ENCODE peak calls at places on chromosomes 1 and 21, in four cellular contexts. D is T-helper 1 cell, O is small intestine, I is kidney epithelial cell. L is an unnamed sample.
A peak's percentile ranks its signal among the peaks of the same experiment; 100 is the strongest.

GRCh38 chr1:53410100-53410541 is 49.1 kb upstream of the DMRTB1 start:
- DNase-seq in I (no peak), D (peak; percentile 16), O (no peak), L (no peak)

GRCh38 chr1:56168176-56168575 is 411.2 kb downstream of the PLPP3 start:
- DNase-seq in O (no peak), D (no peak), I (no peak), L (no peak)

GRCh38 chr21:37639756-37640155 is 273.2 kb downstream of the DYRK1A start:
- DNase-seq in O (no peak), I (no peak), D (no peak), L (no peak)

GRCh38 chr1:109298666-109299086 is 8.1 kb downstream of the MYBPHL start:
- DNase-seq in I (no peak), O (no peak), D (no peak), L (no peak)

GRCh38 chr1:56911098-56911497 is 54.7 kb downstream of the C8B start:
- DNase-seq in I (no peak), O (peak; percentile 47), D (no peak), L (no peak)

GRCh38 chr1:28296401-28297220 is 32.2 kb upstream of the MED18 start:
- DNase-seq in O (peak; percentile 98), D (no peak), I (peak; percentile 26), L (no peak)

GRCh38 chr1:6585081-6585722 is 5.4 kb downstream of the ZBTB48 start:
- DNase-seq in O (no peak), D (no peak), I (no peak), L (no peak)

GRCh38 chr1:97827887-97828286 is 92.9 kb downstream of the DPYD start:
- DNase-seq in D (no peak), I (no peak), O (no peak), L (no peak)

GRCh38 chr1:163069142-163069541 is at the start of gene RGS4:
- DNase-seq in O (peak; percentile 5), I (peak; percentile 85), D (no peak), L (no peak)

GRCh38 chr21:25561668-25562641 is 45.3 kb downstream of the MRPL39 start:
- DNase-seq in I (no peak), O (peak; percentile 81), D (peak; percentile 83), L (peak; percentile 70)

GRCh38 chr1:173666646-173667045 is 3.0 kb downstream of the ANKRD45 start:
- DNase-seq in I (no peak), D (no peak), O (no peak), L (no peak)

GRCh38 chr1:227805606-227806197 is 9.8 kb upstream of the PRSS38 start:
- DNase-seq in I (peak; percentile 42), D (no peak), O (no peak), L (no peak)

GRCh38 chr1:172135923-172136610 is 284.4 kb upstream of the C1orf105 start:
- DNase-seq in D (no peak), O (no peak), I (no peak), L (no peak)

GRCh38 chr1:46003315-46003714 is 129.1 kb downstream of the PIK3R3 start:
- DNase-seq in D (no peak), O (no peak), I (no peak), L (no peak)

GRCh38 chr1:183227963-183228649 is 42.0 kb downstream of the LAMC2 start:
- DNase-seq in I (no peak), O (peak; percentile 32), D (peak; percentile 29), L (no peak)